ENCODE peak calls at places on chromosomes 1 and 21, in four cellular contexts. One of them, this sample, is unnamed.

GRCh38 chr1:3070654-3071506 is 1.9 kb downstream of the PRDM16 start:
- DNase-seq in brain microvascular endothelial cell: no peak
- DNase-seq in mammary epithelial cell: no peak
- DNase-seq in psoas muscle: peak
- DNase-seq in this sample: no peak

GRCh38 chr1:18239671-18240070 is 132.1 kb downstream of the IGSF21 start:
- DNase-seq in brain microvascular endothelial cell: no peak
- DNase-seq in mammary epithelial cell: no peak
- DNase-seq in psoas muscle: no peak
- DNase-seq in this sample: no peak

GRCh38 chr1:147717706-147718097 is 42.7 kb downstream of the GJA5 start:
- DNase-seq in brain microvascular endothelial cell: no peak
- DNase-seq in mammary epithelial cell: peak
- DNase-seq in psoas muscle: no peak
- DNase-seq in this sample: no peak

GRCh38 chr1:20216574-20216973 is 30.3 kb upstream of the PLA2G2C start:
- DNase-seq in brain microvascular endothelial cell: peak
- DNase-seq in mammary epithelial cell: peak
- DNase-seq in psoas muscle: no peak
- DNase-seq in this sample: no peak

GRCh38 chr1:248686815-248687214 is 15.8 kb downstream of the OR14I1 start:
- DNase-seq in brain microvascular endothelial cell: no peak
- DNase-seq in mammary epithelial cell: no peak
- DNase-seq in psoas muscle: no peak
- DNase-seq in this sample: no peak

GRCh38 chr1:214116258-214116657 is 128.5 kb downstream of the PROX1 start:
- DNase-seq in brain microvascular endothelial cell: no peak
- DNase-seq in mammary epithelial cell: no peak
- DNase-seq in psoas muscle: no peak
- DNase-seq in this sample: no peak

GRCh38 chr1:63199666-63200065 is 122.7 kb upstream of the FOXD3 start:
- DNase-seq in brain microvascular endothelial cell: no peak
- DNase-seq in mammary epithelial cell: no peak
- DNase-seq in psoas muscle: no peak
- DNase-seq in this sample: no peak

GRCh38 chr1:228988655-228989054 is 253.4 kb downstream of the RHOU start:
- DNase-seq in brain microvascular endothelial cell: no peak
- DNase-seq in mammary epithelial cell: no peak
- DNase-seq in psoas muscle: peak
- DNase-seq in this sample: no peak

GRCh38 chr1:82927753-82928152 is 1071.2 kb downstream of the TTLL7 start:
- DNase-seq in brain microvascular endothelial cell: no peak
- DNase-seq in mammary epithelial cell: no peak
- DNase-seq in psoas muscle: no peak
- DNase-seq in this sample: no peak

GRCh38 chr1:105909811-105910210 is 1146.7 kb upstream of the PRMT6 start:
- DNase-seq in brain microvascular endothelial cell: no peak
- DNase-seq in mammary epithelial cell: no peak
- DNase-seq in psoas muscle: no peak
- DNase-seq in this sample: no peak

GRCh38 chr1:203167026-203167912 is 8.4 kb downstream of the MYBPH start:
- DNase-seq in brain microvascular endothelial cell: no peak
- DNase-seq in mammary epithelial cell: no peak
- DNase-seq in psoas muscle: no peak
- DNase-seq in this sample: no peak

GRCh38 chr1:244675167-244675566 is 22.2 kb downstream of the DESI2 start:
- DNase-seq in brain microvascular endothelial cell: no peak
- DNase-seq in mammary epithelial cell: no peak
- DNase-seq in psoas muscle: no peak
- DNase-seq in this sample: no peak

GRCh38 chr1:206769331-206769731 is 1.2 kb upstream of the IL19 start:
- DNase-seq in brain microvascular endothelial cell: no peak
- DNase-seq in mammary epithelial cell: no peak
- DNase-seq in psoas muscle: no peak
- DNase-seq in this sample: no peak

GRCh38 chr1:37814257-37814656 is 6.2 kb upstream of the YRDC start:
- DNase-seq in brain microvascular endothelial cell: no peak
- DNase-seq in mammary epithelial cell: no peak
- DNase-seq in psoas muscle: no peak
- DNase-seq in this sample: no peak

GRCh38 chr1:172826096-172826741 is 167.3 kb downstream of the FASLG start:
- DNase-seq in brain microvascular endothelial cell: peak
- DNase-seq in mammary epithelial cell: peak
- DNase-seq in psoas muscle: no peak
- DNase-seq in this sample: peak

GRCh38 chr1:26666855-26667254 is 29.0 kb upstream of the ARID1A start:
- DNase-seq in brain microvascular endothelial cell: no peak
- DNase-seq in mammary epithelial cell: peak
- DNase-seq in psoas muscle: no peak
- DNase-seq in this sample: no peak

GRCh38 chr1:63262148-63262770 is 60.1 kb upstream of the FOXD3 start:
- DNase-seq in brain microvascular endothelial cell: no peak
- DNase-seq in mammary epithelial cell: no peak
- DNase-seq in psoas muscle: peak
- DNase-seq in this sample: no peak

GRCh38 chr1:43048601-43049011 is 89.9 kb upstream of the SLC2A1 start:
- DNase-seq in brain microvascular endothelial cell: no peak
- DNase-seq in mammary epithelial cell: peak
- DNase-seq in psoas muscle: no peak
- DNase-seq in this sample: no peak

GRCh38 chr1:205313681-205314308 is 7.8 kb downstream of the NUAK2 start:
- DNase-seq in brain microvascular endothelial cell: peak
- DNase-seq in mammary epithelial cell: no peak
- DNase-seq in psoas muscle: peak
- DNase-seq in this sample: no peak

GRCh38 chr1:184283999-184284398 is 102.8 kb upstream of the C1orf21 start:
- DNase-seq in brain microvascular endothelial cell: peak
- DNase-seq in mammary epithelial cell: no peak
- DNase-seq in psoas muscle: no peak
- DNase-seq in this sample: no peak

GRCh38 chr1:27161594-27161993 is 6.7 kb upstream of the SLC9A1 start:
- DNase-seq in brain microvascular endothelial cell: no peak
- DNase-seq in mammary epithelial cell: peak
- DNase-seq in psoas muscle: no peak
- DNase-seq in this sample: no peak

GRCh38 chr1:186708578-186709203 is 28.5 kb upstream of the PTGS2 start:
- DNase-seq in brain microvascular endothelial cell: peak
- DNase-seq in mammary epithelial cell: peak
- DNase-seq in psoas muscle: no peak
- DNase-seq in this sample: no peak

GRCh38 chr1:7373936-7374760 is 396.9 kb upstream of the VAMP3 start:
- DNase-seq in brain microvascular endothelial cell: no peak
- DNase-seq in mammary epithelial cell: peak
- DNase-seq in psoas muscle: no peak
- DNase-seq in this sample: no peak

GRCh38 chr1:100360790-100361232 is 8.5 kb downstream of the CDC14A start:
- DNase-seq in brain microvascular endothelial cell: peak
- DNase-seq in mammary epithelial cell: no peak
- DNase-seq in psoas muscle: no peak
- DNase-seq in this sample: no peak
- H3K27ac ChIP-seq in brain microvascular endothelial cell: no peak
- H3K27ac ChIP-seq in mammary epithelial cell: no peak
- H3K27ac ChIP-seq in psoas muscle: no peak
- H3K27ac ChIP-seq in this sample: peak

GRCh38 chr21:45996311-45997204 is 15.0 kb downstream of the COL6A1 start:
- DNase-seq in brain microvascular endothelial cell: no peak
- DNase-seq in mammary epithelial cell: no peak
- DNase-seq in psoas muscle: no peak
- DNase-seq in this sample: no peak
- H3K27ac ChIP-seq in brain microvascular endothelial cell: no peak
- H3K27ac ChIP-seq in mammary epithelial cell: no peak
- H3K27ac ChIP-seq in psoas muscle: no peak
- H3K27ac ChIP-seq in this sample: no peak

GRCh38 chr1:233737341-233737740 is 123.4 kb downstream of the KCNK1 start:
- DNase-seq in brain microvascular endothelial cell: no peak
- DNase-seq in mammary epithelial cell: no peak
- DNase-seq in psoas muscle: no peak
- DNase-seq in this sample: no peak
- H3K27ac ChIP-seq in brain microvascular endothelial cell: no peak
- H3K27ac ChIP-seq in mammary epithelial cell: no peak
- H3K27ac ChIP-seq in psoas muscle: no peak
- H3K27ac ChIP-seq in this sample: no peak

GRCh38 chr1:154787171-154787570 is 82.9 kb downstream of the KCNN3 start:
- DNase-seq in brain microvascular endothelial cell: no peak
- DNase-seq in mammary epithelial cell: no peak
- DNase-seq in psoas muscle: no peak
- DNase-seq in this sample: no peak

GRCh38 chr1:154784924-154785531 is 85.1 kb downstream of the KCNN3 start:
- DNase-seq in brain microvascular endothelial cell: no peak
- DNase-seq in mammary epithelial cell: no peak
- DNase-seq in psoas muscle: no peak
- DNase-seq in this sample: no peak

GRCh38 chr1:154784416-154784815 is 85.7 kb downstream of the KCNN3 start:
- DNase-seq in brain microvascular endothelial cell: no peak
- DNase-seq in mammary epithelial cell: no peak
- DNase-seq in psoas muscle: no peak
- DNase-seq in this sample: no peak

GRCh38 chr1:154779563-154780189 is 90.4 kb downstream of the KCNN3 start:
- DNase-seq in brain microvascular endothelial cell: no peak
- DNase-seq in mammary epithelial cell: no peak
- DNase-seq in psoas muscle: no peak
- DNase-seq in this sample: no peak

GRCh38 chr1:154783976-154784375 is 86.1 kb downstream of the KCNN3 start:
- DNase-seq in brain microvascular endothelial cell: no peak
- DNase-seq in mammary epithelial cell: no peak
- DNase-seq in psoas muscle: no peak
- DNase-seq in this sample: no peak
- H3K27ac ChIP-seq in brain microvascular endothelial cell: no peak
- H3K27ac ChIP-seq in mammary epithelial cell: no peak
- H3K27ac ChIP-seq in psoas muscle: no peak
- H3K27ac ChIP-seq in this sample: no peak

DNA sequence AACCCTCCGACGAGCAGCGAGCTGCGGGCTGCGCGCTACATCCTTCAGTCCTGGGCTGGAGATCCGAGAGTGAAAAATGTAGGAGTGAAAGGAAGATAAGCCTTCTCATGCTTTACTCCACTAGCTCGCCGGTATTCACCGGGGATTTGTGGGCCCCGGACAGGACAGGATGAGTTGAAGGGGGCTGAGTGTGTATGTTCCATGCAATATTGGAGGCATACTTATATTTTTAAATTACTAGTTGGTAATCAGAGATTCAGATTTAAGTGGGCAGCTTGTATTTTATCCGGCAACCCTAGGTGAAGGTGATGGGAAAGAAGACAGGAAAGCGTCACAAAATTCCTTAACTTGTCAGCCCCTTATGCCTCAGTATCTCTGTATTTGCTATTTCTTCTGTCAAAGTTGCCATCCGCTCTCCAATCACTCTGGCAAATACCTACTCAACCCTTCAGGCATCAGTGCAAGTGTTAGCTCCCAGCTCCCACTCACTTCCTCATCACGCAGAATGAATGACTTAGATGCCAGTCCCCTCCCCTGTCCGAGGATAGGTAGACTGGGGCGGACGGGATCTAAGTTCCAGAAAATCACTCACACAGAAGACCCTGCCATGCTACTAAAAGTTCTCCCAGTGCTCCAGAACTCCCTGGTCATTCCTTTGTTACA is 506 bp upstream of the PIGM start:
- DNase-seq in brain microvascular endothelial cell: no peak
- DNase-seq in mammary epithelial cell: peak
- DNase-seq in psoas muscle: no peak
- DNase-seq in this sample: no peak
- H3K27ac ChIP-seq in brain microvascular endothelial cell: no peak
- H3K27ac ChIP-seq in mammary epithelial cell: peak
- H3K27ac ChIP-seq in psoas muscle: peak
- H3K27ac ChIP-seq in this sample: no peak

GRCh38 chr21:27346041-27346448 is 379.2 kb upstream of the ADAMTS5 start:
- DNase-seq in brain microvascular endothelial cell: peak
- DNase-seq in mammary epithelial cell: peak
- DNase-seq in psoas muscle: no peak
- DNase-seq in this sample: no peak
- H3K27ac ChIP-seq in brain microvascular endothelial cell: peak
- H3K27ac ChIP-seq in mammary epithelial cell: no peak
- H3K27ac ChIP-seq in psoas muscle: no peak
- H3K27ac ChIP-seq in this sample: no peak

DNA sequence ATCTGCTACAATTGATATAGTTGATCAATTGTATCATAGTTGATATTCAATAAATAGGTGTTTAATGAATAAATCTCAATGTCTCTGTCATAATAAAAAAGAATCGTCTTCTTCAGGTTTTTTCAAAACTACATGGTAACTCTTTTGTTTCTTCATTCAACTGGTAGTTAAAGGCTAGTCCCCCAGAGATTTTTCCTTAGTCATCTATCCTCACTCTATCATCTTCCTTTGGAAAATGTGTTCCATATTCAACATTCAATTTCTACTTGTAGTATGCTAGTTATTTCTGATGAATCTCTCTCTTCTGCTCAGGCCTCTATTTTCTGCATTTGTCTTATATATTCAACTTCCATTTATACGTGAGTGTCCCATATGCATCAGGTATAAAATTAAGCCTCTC is 558.8 kb downstream of the KCNT2 start:
- DNase-seq in brain microvascular endothelial cell: no peak
- DNase-seq in mammary epithelial cell: no peak
- DNase-seq in psoas muscle: no peak
- DNase-seq in this sample: no peak
- H3K27ac ChIP-seq in brain microvascular endothelial cell: no peak
- H3K27ac ChIP-seq in mammary epithelial cell: no peak
- H3K27ac ChIP-seq in psoas muscle: no peak
- H3K27ac ChIP-seq in this sample: no peak

GRCh38 chr1:151512801-151513625 is 1.8 kb downstream of the CGN start:
- DNase-seq in brain microvascular endothelial cell: no peak
- DNase-seq in mammary epithelial cell: peak
- DNase-seq in psoas muscle: no peak
- DNase-seq in this sample: no peak

GRCh38 chr1:151510957-151511635 is at the start of gene CGN:
- DNase-seq in brain microvascular endothelial cell: peak
- DNase-seq in mammary epithelial cell: peak
- DNase-seq in psoas muscle: peak
- DNase-seq in this sample: no peak

GRCh38 chr1:151512326-151512725 is 1.1 kb downstream of the CGN start:
- DNase-seq in brain microvascular endothelial cell: no peak
- DNase-seq in mammary epithelial cell: peak
- DNase-seq in psoas muscle: no peak
- DNase-seq in this sample: no peak

GRCh38 chr1:151510614-151510956 is 602 bp upstream of the CGN start:
- DNase-seq in brain microvascular endothelial cell: no peak
- DNase-seq in mammary epithelial cell: no peak
- DNase-seq in psoas muscle: no peak
- DNase-seq in this sample: no peak

GRCh38 chr1:151511636-151512215 is 539 bp downstream of the CGN start:
- DNase-seq in brain microvascular endothelial cell: no peak
- DNase-seq in mammary epithelial cell: peak
- DNase-seq in psoas muscle: peak
- DNase-seq in this sample: no peak
- H3K27ac ChIP-seq in brain microvascular endothelial cell: no peak
- H3K27ac ChIP-seq in mammary epithelial cell: no peak
- H3K27ac ChIP-seq in psoas muscle: no peak
- H3K27ac ChIP-seq in this sample: no peak

This sample was measured in SK-N-MC.